ENCODE peak calls at places on chromosomes 12 and 14, in seven cellular contexts. N is HFFc6, M is progenitor cell of endocrine pancreas, H is tibial nerve, W is Peyer's patch, I is glutamatergic neuron, Z is heart right ventricle. B is an unnamed sample.
A peak's percentile ranks its signal among the peaks of the same experiment; 100 is the strongest.

GRCh38 chr12:31444801-31445200 is 118.9 kb upstream of the SINHCAF start:
- DNase-seq in N (no peak), M (no peak), I (no peak), Z (no peak), W (no peak), H (no peak), B (no peak)

GRCh38 chr12:56932146-56932545 is 2.1 kb downstream of the SDR9C7 start:
- DNase-seq in W (no peak), I (no peak), Z (no peak), N (no peak), M (no peak), H (no peak), B (no peak)

GRCh38 chr12:75116611-75117010 is 93.0 kb downstream of the KCNC2 start:
- DNase-seq in M (no peak), Z (no peak), I (peak; percentile 47), W (no peak), N (no peak), H (no peak), B (no peak)

GRCh38 chr12:116443706-116444589 is 115.2 kb upstream of the MAP1LC3B2 start:
- DNase-seq in I (no peak), H (no peak), N (no peak), W (no peak), Z (no peak), M (no peak), B (no peak)

GRCh38 chr14:60648169-60648933 is 926 bp downstream of the SIX1 start:
- DNase-seq in M (no peak), H (no peak), W (peak; percentile 45), I (peak; percentile 38), N (no peak), Z (no peak), B (peak; percentile 55)

GRCh38 chr12:125125271-125125670 is 60.0 kb downstream of the AACS start:
- DNase-seq in Z (no peak), I (no peak), M (no peak), N (no peak), H (no peak), W (no peak), B (no peak)

GRCh38 chr12:124752437-124753229 is 111.0 kb downstream of the SCARB1 start:
- DNase-seq in I (no peak), M (no peak), N (no peak), Z (no peak), W (no peak), H (no peak), B (no peak)

GRCh38 chr14:25042362-25043299 is 7.3 kb downstream of the STXBP6 start:
- DNase-seq in M (no peak), N (peak; percentile 52), H (peak; percentile 17), Z (no peak), I (no peak), W (no peak), B (no peak)

GRCh38 chr12:52849511-52849910 is 717 bp upstream of the KRT78 start:
- DNase-seq in Z (no peak), I (no peak), H (no peak), W (no peak), N (no peak), M (no peak), B (no peak)

GRCh38 chr12:69321356-69321755 is 26.8 kb upstream of the LYZ start:
- DNase-seq in N (no peak), Z (no peak), M (no peak), H (no peak), W (no peak), I (no peak), B (no peak)

GRCh38 chr14:102969901-102970300 is 47.4 kb downstream of the AMN start:
- DNase-seq in Z (no peak), H (no peak), W (no peak), M (no peak), I (no peak), N (no peak), B (no peak)

GRCh38 chr12:38374751-38375150 is 58.2 kb downstream of the ALG10B start:
- DNase-seq in N (no peak), I (no peak), W (no peak), H (no peak), M (no peak), Z (no peak), B (no peak)

GRCh38 chr14:95437715-95438114 is 78.7 kb downstream of the SYNE3 start:
- DNase-seq in I (no peak), H (no peak), N (no peak), M (no peak), W (no peak), Z (no peak), B (no peak)

GRCh38 chr12:98399532-98399931 is 115.9 kb upstream of the TMPO start:
- DNase-seq in N (peak; percentile 57), I (peak; percentile 37), M (no peak), Z (no peak), H (no peak), W (no peak), B (peak; percentile 12)

GRCh38 chr12:131132118-131132892 is 178.6 kb downstream of the ADGRD1 start:
- DNase-seq in N (no peak), Z (peak; percentile 76), H (peak; percentile 76), W (peak; percentile 74), M (peak; percentile 87), I (peak; percentile 96), B (peak; percentile 96)

GRCh38 chr12:69423037-69423905 is 46.9 kb upstream of the FRS2 start:
- DNase-seq in M (no peak), W (no peak), Z (no peak), N (no peak), H (no peak), I (no peak), B (no peak)

GRCh38 chr12:108594323-108594903 is 3.5 kb downstream of the TMEM119 start:
- DNase-seq in N (no peak), M (no peak), H (no peak), W (no peak), I (no peak), Z (no peak), B (no peak)

GRCh38 chr14:95140060-95140858 is 17.1 kb downstream of the DICER1 start:
- DNase-seq in M (no peak), N (peak; percentile 17), H (no peak), I (no peak), W (no peak), Z (no peak), B (no peak)

GRCh38 chr14:75672588-75673192 is 11.6 kb downstream of the TTLL5 start:
- DNase-seq in N (no peak), W (no peak), M (no peak), I (no peak), Z (no peak), H (no peak), B (no peak)

GRCh38 chr14:75673345-75673744 is 12.3 kb downstream of the TTLL5 start:
- DNase-seq in W (no peak), Z (no peak), M (no peak), N (no peak), H (no peak), I (no peak), B (no peak)

GRCh38 chr14:75675265-75675960 is 14.4 kb downstream of the TTLL5 start:
- DNase-seq in M (no peak), W (no peak), N (no peak), Z (no peak), H (no peak), I (no peak), B (no peak)
- TF ChIP-seq CTCF in M (peak; percentile 33), W (no peak), N (no peak), Z (no peak), H (no peak), I (no peak), B (no peak)

GRCh38 chr14:67582061-67582460 is 18.0 kb downstream of the PIGH start:
- DNase-seq in Z (no peak), M (no peak), N (no peak), H (no peak), I (no peak), W (no peak), B (no peak)
- TF ChIP-seq CTCF in Z (no peak), M (no peak), N (no peak), H (no peak), I (no peak), W (no peak), B (no peak)

GRCh38 chr12:112638420-112638819 is 153.1 kb upstream of the RPH3A start:
- DNase-seq in Z (no peak), I (no peak), W (no peak), M (no peak), H (no peak), N (no peak), B (no peak)
- TF ChIP-seq CTCF in Z (no peak), I (no peak), W (no peak), M (no peak), H (no peak), N (no peak), B (no peak)

DNA sequence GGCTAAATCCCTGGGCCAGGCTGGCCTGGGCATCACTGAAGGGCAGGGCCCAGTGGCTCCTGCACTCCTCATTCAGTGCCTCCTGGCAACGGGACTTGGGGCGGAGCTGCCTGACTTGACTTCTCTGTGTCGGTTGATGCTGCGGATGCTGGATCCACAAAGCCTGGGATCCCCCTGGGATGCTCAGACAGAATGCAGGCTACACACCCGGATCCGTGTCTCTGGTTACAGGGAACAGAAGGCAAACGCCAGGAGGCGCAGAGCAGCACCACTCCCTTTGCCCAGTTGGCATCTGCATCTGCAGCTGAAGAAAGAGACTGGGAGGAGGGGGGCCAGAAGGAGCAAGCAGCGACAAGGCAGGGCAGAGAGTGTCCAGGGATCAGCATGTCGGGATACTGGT is 154.5 kb upstream of the FKBP4 start:
- DNase-seq in H (no peak), N (no peak), I (no peak), M (no peak), Z (no peak), W (peak; percentile 28), B (no peak)
- TF ChIP-seq CTCF in H (no peak), N (peak; percentile 53), I (no peak), M (no peak), Z (no peak), W (no peak), B (no peak)

DNA sequence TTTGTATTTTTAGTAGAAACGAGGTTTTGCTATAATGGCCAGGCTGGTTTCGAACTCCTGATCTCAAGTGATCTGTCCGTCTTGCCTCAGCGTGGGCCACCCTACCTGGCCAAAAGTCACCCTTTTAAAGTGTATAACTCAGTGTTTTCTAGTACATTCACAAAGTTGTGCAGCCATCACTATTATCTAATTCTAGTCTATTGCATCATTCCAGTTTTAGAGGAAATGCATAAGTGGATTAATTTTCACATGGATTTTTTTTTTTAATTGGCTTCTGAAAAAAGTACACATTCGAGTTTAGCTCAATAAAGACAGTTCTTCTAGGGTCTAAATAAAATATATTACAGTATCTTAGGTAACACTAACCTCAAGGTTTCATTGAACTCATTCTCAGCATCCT is 3.7 kb downstream of the DEPDC4 start:
- DNase-seq in H (no peak), W (no peak), M (no peak), Z (no peak), N (no peak), I (no peak), B (no peak)
- TF ChIP-seq CTCF in H (no peak), W (no peak), M (no peak), Z (no peak), N (no peak), I (no peak), B (no peak)

GRCh38 chr14:93311082-93311481 is 21.8 kb downstream of the BTBD7 start:
- DNase-seq in H (no peak), M (no peak), N (no peak), W (no peak), Z (no peak), I (no peak), B (no peak)
- TF ChIP-seq CTCF in H (no peak), M (no peak), N (no peak), W (no peak), Z (no peak), I (no peak), B (no peak)

GRCh38 chr12:121501946-121502345 is 78.9 kb downstream of the KDM2B start:
- DNase-seq in I (no peak), H (no peak), N (no peak), W (no peak), Z (no peak), M (no peak), B (no peak)
- TF ChIP-seq CTCF in I (no peak), H (no peak), N (no peak), W (no peak), Z (no peak), M (no peak), B (no peak)